ENCODE peak calls at places on chromosomes 6 and 20, in five cellular contexts. B, Z, K, N and Y are unnamed samples.

GRCh38 chr6:106761160-106761559 is 131.8 kb downstream of the QRSL1 start:
- DNase-seq in Z (no peak), K (no peak), N (no peak), B (no peak), Y (no peak)

GRCh38 chr6:140670013-140670412 is 1295.6 kb upstream of the CITED2 start:
- DNase-seq in B (peak), N (no peak), K (no peak), Z (peak), Y (peak)

GRCh38 chr6:125867483-125867935 is 76.7 kb downstream of the NCOA7 start:
- DNase-seq in Z (peak), B (peak), K (no peak), N (no peak), Y (peak)

GRCh38 chr6:96923871-96924493 is 546 bp upstream of the KLHL32 start:
- DNase-seq in N (no peak), Z (no peak), K (no peak), B (no peak), Y (peak)

GRCh38 chr20:19936801-19937583 is 80.2 kb upstream of the NAA20 start:
- DNase-seq in Z (no peak), N (no peak), B (no peak), K (peak), Y (no peak)

GRCh38 chr6:154931741-154932424 is 63.2 kb upstream of the TIAM2 start:
- DNase-seq in B (peak), K (no peak), N (no peak), Z (no peak), Y (peak)

GRCh38 chr6:56864171-56864616 is 90.7 kb upstream of the BEND6 start:
- DNase-seq in K (no peak), N (no peak), B (peak), Z (no peak), Y (no peak)

GRCh38 chr6:107618672-107619071 is 128.8 kb downstream of the SOBP start:
- DNase-seq in Z (no peak), K (peak), B (no peak), N (no peak), Y (no peak)

GRCh38 chr6:29813809-29814208 is 13.8 kb upstream of the HLA-G start:
- DNase-seq in K (no peak), Z (peak), B (peak), N (no peak), Y (peak)

GRCh38 chr20:40359127-40359892 is 329.7 kb downstream of the MAFB start:
- DNase-seq in K (no peak), B (no peak), N (no peak), Z (no peak), Y (no peak)

GRCh38 chr20:8790442-8791074 is 278.3 kb upstream of the PLCB4 start:
- DNase-seq in B (no peak), N (no peak), Z (peak), K (no peak), Y (peak)

GRCh38 chr6:34340906-34341480 is 51.5 kb downstream of the NUDT3 start:
- DNase-seq in B (no peak), K (no peak), Z (no peak), N (no peak), Y (no peak)

GRCh38 chr6:110328231-110328630 is 29.9 kb downstream of the METTL24 start:
- DNase-seq in K (no peak), Z (no peak), B (no peak), N (no peak), Y (peak)

GRCh38 chr6:110331816-110332215 is 26.3 kb downstream of the METTL24 start:
- DNase-seq in Z (no peak), B (no peak), K (no peak), N (no peak), Y (no peak)

GRCh38 chr6:110329348-110329728 is 28.8 kb downstream of the METTL24 start:
- DNase-seq in Z (no peak), K (no peak), N (no peak), B (no peak), Y (no peak)

GRCh38 chr6:110331383-110331782 is 26.8 kb downstream of the METTL24 start:
- DNase-seq in K (no peak), B (no peak), Z (no peak), N (no peak), Y (no peak)

GRCh38 chr6:110329729-110330436 is 28.3 kb downstream of the METTL24 start:
- DNase-seq in N (no peak), B (no peak), K (no peak), Z (no peak), Y (peak)
- H3K4me3 ChIP-seq in N (peak), B (peak), K (peak), Z (no peak), Y (no peak)

GRCh38 chr6:104527761-104528415 is 331.8 kb downstream of the HACE1 start:
- DNase-seq in N (peak), B (no peak), Z (peak), K (no peak), Y (peak)
- TF ChIP-seq CTCF in N (peak), B (no peak), Z (peak), K (peak), Y (peak)

GRCh38 chr6:160137130-160137988 is 15.7 kb downstream of the SLC22A1 start:
- DNase-seq in K (no peak), B (no peak), N (no peak), Z (no peak), Y (no peak)
- H3K4me3 ChIP-seq in K (no peak), B (no peak), N (no peak), Z (no peak), Y (no peak)

GRCh38 chr6:52691718-52692117 is 20.8 kb downstream of the TMEM14A start:
- DNase-seq in K (no peak), B (no peak), Z (peak), N (no peak), Y (peak)
- TF ChIP-seq CTCF in K (peak), B (no peak), Z (peak), N (no peak), Y (no peak)

DNA sequence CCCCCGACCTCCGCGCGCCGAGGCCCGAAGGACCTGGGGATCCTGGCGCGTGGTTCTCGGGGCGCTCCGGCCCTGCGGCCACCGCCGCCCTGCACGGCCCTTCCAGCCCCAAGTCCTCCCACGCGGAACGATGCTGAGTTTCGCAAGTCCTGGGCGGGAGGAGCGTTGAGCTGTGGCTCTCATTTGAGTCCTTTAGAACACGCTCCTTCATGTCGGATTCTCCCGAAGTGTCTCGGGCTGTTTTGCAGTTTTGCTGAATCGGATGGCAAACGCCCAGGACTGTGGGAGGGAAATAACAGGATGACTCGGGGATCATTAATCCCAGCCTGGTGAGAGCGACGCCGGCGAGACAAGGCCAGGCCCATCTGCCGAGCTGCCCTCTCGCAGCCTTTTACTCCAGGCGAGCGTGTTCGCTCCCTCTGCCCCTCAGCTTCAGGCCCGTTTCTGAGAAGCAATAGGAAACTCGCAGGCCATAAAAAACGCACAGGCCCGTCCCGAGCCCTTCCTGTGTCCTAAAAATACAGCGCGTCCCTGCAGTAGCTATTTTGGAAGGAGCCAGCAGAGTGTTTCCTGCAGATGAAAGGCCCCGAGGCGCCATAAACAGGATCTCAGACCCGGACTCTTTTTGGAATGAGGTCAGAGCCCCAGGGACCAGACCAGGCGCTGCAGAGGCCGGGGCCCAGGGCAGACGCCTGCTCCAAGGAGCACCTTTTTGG is 153.5 kb downstream of the DLL1 start:
- DNase-seq in B (peak), Z (no peak), N (peak), K (no peak), Y (peak)
- H3K4me3 ChIP-seq in B (no peak), Z (no peak), N (no peak), K (no peak), Y (no peak)

GRCh38 chr6:25175656-25176055 is 103.5 kb upstream of the CARMIL1 start:
- DNase-seq in N (no peak), K (no peak), Z (no peak), B (no peak), Y (no peak)
- TF ChIP-seq CTCF in N (no peak), K (no peak), Z (no peak), B (no peak), Y (no peak)

DNA sequence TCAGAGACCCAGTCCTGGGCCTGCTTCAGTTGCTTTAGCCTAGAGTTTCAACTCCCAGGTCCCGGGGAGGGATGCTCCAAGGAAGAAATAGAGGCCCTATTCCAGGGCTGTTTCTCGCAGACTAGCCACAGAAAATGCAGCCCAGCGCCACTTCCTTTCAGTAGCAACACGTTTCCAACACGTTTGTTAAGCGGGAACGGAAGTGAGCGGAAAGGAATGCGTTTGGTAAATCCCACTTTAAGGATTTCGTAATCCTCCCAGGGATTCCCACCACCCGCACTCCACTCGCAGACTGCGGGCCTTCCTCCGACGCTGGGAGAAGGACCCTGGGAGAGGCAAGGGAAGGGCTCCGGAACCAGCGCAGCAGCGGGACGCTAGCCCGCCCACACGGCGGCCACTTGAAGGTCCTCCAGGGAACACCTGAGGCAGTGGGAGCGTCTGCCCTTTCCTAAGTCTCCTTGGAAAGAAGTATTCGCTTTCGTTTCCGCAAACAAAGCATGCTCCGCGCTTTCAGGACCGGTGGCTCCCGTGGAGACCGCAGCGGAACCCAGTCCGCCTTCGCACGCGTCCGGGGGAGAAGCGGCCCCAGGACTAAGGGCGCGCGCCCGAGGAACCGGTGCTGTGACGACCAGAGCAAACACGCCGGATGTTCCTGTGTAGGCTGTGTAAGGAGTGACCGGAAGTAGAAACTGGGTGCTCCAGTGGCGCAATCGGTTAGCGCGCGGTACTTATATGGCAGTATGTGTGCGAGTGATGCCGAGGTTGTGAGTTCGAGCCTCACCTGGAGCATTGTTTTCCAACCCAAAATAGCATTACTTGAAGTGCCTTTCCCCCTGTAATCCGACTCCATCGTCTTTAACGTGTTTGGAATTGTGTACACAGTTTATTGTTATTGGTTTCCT is 227.6 kb upstream of the PRSS16 start:
- DNase-seq in Z (peak), K (peak), N (peak), B (peak), Y (peak)
- H3K4me3 ChIP-seq in Z (peak), K (peak), N (peak), B (peak), Y (peak)

GRCh38 chr6:147970970-147971369 is 371.7 kb upstream of the SASH1 start:
- DNase-seq in N (no peak), Z (peak), K (no peak), B (no peak), Y (peak)
- TF ChIP-seq CTCF in N (no peak), Z (peak), K (peak), B (no peak), Y (no peak)